ENCODE peak calls at places on chromosomes 11 and 22, in five cellular contexts. M, I, G, U and Z are unnamed samples.

GRCh38 chr11:102986815-102987214 is 31.3 kb upstream of the MMP13 start:
- DNase-seq in M (no peak), I (no peak), G (no peak), U (no peak), Z (no peak)

GRCh38 chr11:71200761-71201160 is 51.6 kb downstream of the SHANK2 start:
- DNase-seq in M (no peak), I (no peak), G (no peak), U (no peak), Z (no peak)

GRCh38 chr22:19819911-19820879 is 34.5 kb downstream of the GNB1L start:
- DNase-seq in M (peak), I (no peak), G (no peak), U (no peak), Z (peak)

GRCh38 chr11:18581825-18582224 is 6.7 kb downstream of the UEVLD start:
- DNase-seq in M (no peak), I (no peak), G (no peak), U (no peak), Z (no peak)

GRCh38 chr11:44862546-44863101 is 88.1 kb downstream of the TP53I11 start:
- DNase-seq in M (no peak), I (no peak), G (no peak), U (no peak), Z (no peak)

GRCh38 chr22:42799061-42799460 is 58.0 kb downstream of the ARFGAP3 start:
- DNase-seq in M (no peak), I (no peak), G (no peak), U (no peak), Z (no peak)

GRCh38 chr11:67644042-67644441 is 4.5 kb upstream of the TBX10 start:
- DNase-seq in M (no peak), I (peak), G (no peak), U (peak), Z (no peak)

GRCh38 chr11:26626346-26626745 is 54.3 kb upstream of the MUC15 start:
- DNase-seq in M (no peak), I (no peak), G (no peak), U (no peak), Z (no peak)

GRCh38 chr11:28666632-28667031 is 558.4 kb downstream of the METTL15 start:
- DNase-seq in M (no peak), I (no peak), G (no peak), U (no peak), Z (no peak)

GRCh38 chr11:7514099-7514725 is 413 bp downstream of the PPFIBP2 start:
- DNase-seq in M (no peak), I (no peak), G (no peak), U (peak), Z (peak)

GRCh38 chr11:83681944-83682644 is 395.9 kb upstream of the CCDC90B start:
- DNase-seq in M (no peak), I (no peak), G (no peak), U (no peak), Z (no peak)

GRCh38 chr11:132177106-132177505 is 806.7 kb downstream of the NTM start:
- DNase-seq in M (no peak), I (no peak), G (no peak), U (peak), Z (no peak)

GRCh38 chr11:14625804-14626203 is 17.8 kb upstream of the PDE3B start:
- DNase-seq in M (no peak), I (no peak), G (no peak), U (no peak), Z (no peak)

GRCh38 chr22:24156146-24156914 is 25.0 kb upstream of the SUSD2 start:
- DNase-seq in M (peak), I (peak), G (no peak), U (peak), Z (no peak)

GRCh38 chr11:34168642-34169051 is 63.2 kb downstream of the NAT10 start:
- DNase-seq in M (no peak), I (no peak), G (no peak), U (no peak), Z (no peak)

GRCh38 chr22:24466831-24467249 is 28.3 kb upstream of the UPB1 start:
- DNase-seq in M (no peak), I (no peak), G (no peak), U (no peak), Z (no peak)

GRCh38 chr22:28282346-28282745 is 363.3 kb upstream of the PITPNB start:
- DNase-seq in M (no peak), I (no peak), G (no peak), U (peak), Z (no peak)

GRCh38 chr11:98729118-98729517 is 291.6 kb upstream of the CNTN5 start:
- DNase-seq in M (no peak), I (no peak), G (no peak), U (no peak), Z (no peak)

GRCh38 chr11:19727246-19727645 is 14.6 kb downstream of the NAV2 start:
- DNase-seq in M (peak), I (no peak), G (no peak), U (no peak), Z (no peak)

GRCh38 chr11:19722702-19723101 is 10.1 kb downstream of the NAV2 start:
- DNase-seq in M (no peak), I (no peak), G (no peak), U (no peak), Z (no peak)

GRCh38 chr11:19724765-19725164 is 12.1 kb downstream of the NAV2 start:
- DNase-seq in M (no peak), I (no peak), G (no peak), U (no peak), Z (no peak)

GRCh38 chr11:19725379-19726079 is 12.9 kb downstream of the NAV2 start:
- DNase-seq in M (no peak), I (no peak), G (no peak), U (peak), Z (peak)

GRCh38 chr11:19723572-19724342 is 11.1 kb downstream of the NAV2 start:
- DNase-seq in M (peak), I (no peak), G (no peak), U (no peak), Z (peak)
- TF ChIP-seq POLR2AphosphoS5 in M (peak), I (no peak), G (no peak), U (no peak), Z (peak)

DNA sequence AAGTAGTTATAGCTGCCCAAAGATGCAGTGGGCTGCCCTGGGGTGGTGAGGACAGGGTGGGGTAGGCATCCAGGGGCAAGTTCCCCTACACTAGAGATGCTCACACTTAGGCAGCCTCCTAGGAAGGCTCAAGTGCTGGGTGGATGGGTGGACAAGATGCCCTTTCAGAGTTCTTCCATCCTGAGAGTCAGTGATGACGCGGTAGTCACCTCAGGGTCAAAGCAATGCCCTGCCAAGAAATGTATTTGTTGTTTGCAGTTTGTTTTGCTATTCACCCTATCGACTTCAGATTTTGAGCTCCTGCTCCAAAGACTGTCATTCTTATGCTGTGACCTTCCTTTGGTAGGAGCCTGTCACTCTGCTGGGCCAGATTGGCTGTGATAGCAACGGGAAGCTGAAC is 18.9 kb downstream of the POLA2 start:
- DNase-seq in M (no peak), I (no peak), G (no peak), U (no peak), Z (no peak)
- H3K27ac ChIP-seq in M (no peak), I (no peak), G (no peak), U (no peak), Z (peak)

GRCh38 chr22:37746366-37747089 is 49.7 kb downstream of the TRIOBP start:
- DNase-seq in M (peak), I (peak), G (no peak), U (no peak), Z (peak)
- TF ChIP-seq POLR2AphosphoS5 in M (no peak), I (no peak), G (no peak), U (no peak), Z (no peak)

GRCh38 chr11:66013762-66014100 is 1.9 kb downstream of the CST6 start:
- DNase-seq in M (no peak), I (no peak), G (no peak), U (no peak), Z (no peak)
- H3K27ac ChIP-seq in M (no peak), I (no peak), G (no peak), U (no peak), Z (no peak)

GRCh38 chr22:45551310-45552016 is 48.8 kb downstream of the FBLN1 start:
- DNase-seq in M (no peak), I (no peak), G (no peak), U (no peak), Z (no peak)
- TF ChIP-seq POLR2AphosphoS5 in M (no peak), I (no peak), G (no peak), U (no peak), Z (peak)

GRCh38 chr11:38593649-38594048 is 1995.6 kb upstream of the RAG2 start:
- DNase-seq in M (no peak), I (no peak), G (no peak), U (no peak), Z (no peak)

GRCh38 chr11:38594881-38595280 is 1996.8 kb upstream of the RAG2 start:
- DNase-seq in M (no peak), I (peak), G (no peak), U (no peak), Z (no peak)

DNA sequence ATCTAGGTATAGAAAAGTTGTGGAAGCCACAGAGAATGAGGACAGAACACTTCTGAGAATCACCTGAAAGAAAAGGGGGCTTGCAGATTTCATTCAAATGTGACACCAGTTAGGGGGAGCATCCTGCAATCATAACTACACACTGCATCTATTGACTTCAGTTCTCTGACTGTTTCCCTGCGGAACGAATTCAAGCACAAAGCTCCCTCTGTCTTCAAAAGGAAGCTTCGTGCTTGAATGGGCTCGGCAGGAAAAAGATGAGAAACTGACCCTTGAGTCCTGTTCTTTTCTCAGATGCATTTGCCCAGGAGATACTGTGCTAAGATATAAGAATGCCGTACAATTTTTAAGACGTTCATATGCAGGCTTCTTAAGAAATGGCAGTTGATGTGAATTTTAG is 2000.4 kb upstream of the RAG2 start:
- DNase-seq in M (no peak), I (no peak), G (no peak), U (peak), Z (no peak)
- H3K27ac ChIP-seq in M (no peak), I (no peak), G (no peak), U (no peak), Z (no peak)

GRCh38 chr22:35921777-35922176 is 106.8 kb downstream of the RBFOX2 start:
- DNase-seq in M (peak), I (peak), G (peak), U (peak), Z (peak)
- TF ChIP-seq POLR2AphosphoS5 in M (no peak), I (no peak), G (no peak), U (no peak), Z (peak)

GRCh38 chr11:113874096-113874919 is 1.1 kb downstream of the USP28 start:
- DNase-seq in M (no peak), I (no peak), G (no peak), U (peak), Z (no peak)

GRCh38 chr11:113874920-113875413 is 405 bp downstream of the USP28 start:
- DNase-seq in M (peak), I (no peak), G (no peak), U (peak), Z (no peak)

GRCh38 chr11:113867843-113868503 is 7.4 kb downstream of the USP28 start:
- DNase-seq in M (no peak), I (no peak), G (no peak), U (no peak), Z (no peak)

GRCh38 chr11:113873241-113873626 is 2.1 kb downstream of the USP28 start:
- DNase-seq in M (no peak), I (no peak), G (no peak), U (peak), Z (no peak)

GRCh38 chr11:113871331-113871730 is 4.0 kb downstream of the USP28 start:
- DNase-seq in M (no peak), I (no peak), G (no peak), U (no peak), Z (no peak)
- H3K27ac ChIP-seq in M (no peak), I (no peak), G (no peak), U (peak), Z (no peak)

GRCh38 chr11:12087075-12087775 is 23.2 kb upstream of the MICAL2 start:
- DNase-seq in M (no peak), I (peak), G (no peak), U (peak), Z (peak)

GRCh38 chr11:12085371-12086251 is 24.8 kb upstream of the MICAL2 start:
- DNase-seq in M (no peak), I (no peak), G (no peak), U (no peak), Z (no peak)

GRCh38 chr11:12088047-12088481 is 22.3 kb upstream of the MICAL2 start:
- DNase-seq in M (no peak), I (peak), G (no peak), U (no peak), Z (no peak)

GRCh38 chr11:12088531-12088930 is 21.9 kb upstream of the MICAL2 start:
- DNase-seq in M (no peak), I (no peak), G (no peak), U (no peak), Z (no peak)

GRCh38 chr11:12086271-12087074 is 23.9 kb upstream of the MICAL2 start:
- DNase-seq in M (no peak), I (no peak), G (peak), U (no peak), Z (peak)
- TF ChIP-seq POLR2AphosphoS5 in M (peak), I (no peak), G (no peak), U (no peak), Z (peak)

GRCh38 chr11:75719639-75720239 is 2.1 kb downstream of the MOGAT2 start:
- DNase-seq in M (no peak), I (no peak), G (no peak), U (no peak), Z (no peak)

GRCh38 chr11:75717608-75718403 is at the start of gene MOGAT2:
- DNase-seq in M (no peak), I (no peak), G (no peak), U (no peak), Z (peak)

GRCh38 chr11:75718406-75719088 is 909 bp downstream of the MOGAT2 start:
- DNase-seq in M (no peak), I (no peak), G (no peak), U (no peak), Z (no peak)

GRCh38 chr11:75720639-75721038 is 3.0 kb downstream of the MOGAT2 start:
- DNase-seq in M (no peak), I (no peak), G (no peak), U (no peak), Z (no peak)

DNA sequence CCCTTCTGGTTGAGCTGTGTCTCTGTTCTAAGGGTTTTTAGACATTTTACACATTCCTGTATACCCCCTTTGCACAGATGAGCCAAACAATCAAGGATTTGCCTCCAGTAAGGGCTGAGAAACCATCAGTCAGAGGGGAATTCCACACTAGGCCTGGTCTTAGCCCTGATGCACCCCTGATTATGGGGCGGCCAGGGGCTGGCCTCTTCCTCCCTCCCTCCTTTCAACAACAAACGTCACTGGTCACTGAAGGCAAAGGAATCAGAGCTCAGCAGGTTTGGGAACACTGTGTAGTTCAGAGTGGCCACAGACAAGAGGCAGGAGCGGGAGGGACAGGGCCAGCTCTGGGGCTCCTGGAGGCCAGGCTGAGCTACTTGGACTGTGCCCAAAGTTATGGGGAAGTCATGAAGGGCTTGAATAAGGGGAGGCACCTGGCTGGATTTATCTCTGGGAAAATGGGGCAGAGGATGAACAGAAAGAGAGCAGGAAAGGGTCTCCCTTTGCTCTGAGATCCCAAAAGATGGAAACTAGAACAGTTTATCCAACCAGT is 1.5 kb downstream of the MOGAT2 start:
- DNase-seq in M (no peak), I (no peak), G (no peak), U (no peak), Z (no peak)
- H3K27ac ChIP-seq in M (no peak), I (no peak), G (no peak), U (no peak), Z (no peak)